ENCODE peak calls at places on chromosome 1, in four cellular contexts. E is uterus, O is cardiac fibroblast, B is astrocyte. W is an unnamed sample.

GRCh38 chr1:41020109-41020576 is 1.4 kb downstream of the SLFNL1 start:
- DNase-seq in E (no peak), O (no peak), B (no peak), W (no peak)

GRCh38 chr1:88698140-88698539 is 14.1 kb downstream of the PKN2 start:
- DNase-seq in E (no peak), O (peak), B (no peak), W (no peak)

GRCh38 chr1:216805233-216805632 is 82.0 kb upstream of the ESRRG start:
- DNase-seq in E (no peak), O (no peak), B (no peak), W (no peak)

GRCh38 chr1:57410532-57410931 is 13.3 kb downstream of the DAB1 start:
- DNase-seq in E (no peak), O (no peak), B (no peak), W (no peak)

GRCh38 chr1:155499953-155500621 is 62.5 kb downstream of the ASH1L start:
- DNase-seq in E (no peak), O (peak), B (no peak), W (peak)

GRCh38 chr1:235277709-235278108 is 50.3 kb downstream of the ARID4B start:
- DNase-seq in E (no peak), O (no peak), B (no peak), W (no peak)

GRCh38 chr1:207336559-207337467 is 15.3 kb downstream of the CD55 start:
- DNase-seq in E (no peak), O (no peak), B (peak), W (peak)

GRCh38 chr1:119396982-119397381 is 18.0 kb upstream of the HSD3B2 start:
- DNase-seq in E (no peak), O (no peak), B (no peak), W (no peak)

GRCh38 chr1:9842781-9843575 is 19.2 kb upstream of the CLSTN1 start:
- DNase-seq in E (no peak), O (peak), B (no peak), W (no peak)

GRCh38 chr1:43074244-43074643 is 97.8 kb downstream of the EBNA1BP2 start:
- DNase-seq in E (no peak), O (no peak), B (no peak), W (no peak)
- TF ChIP-seq CTCF in E (no peak), O (no peak), B (peak), W (no peak)

GRCh38 chr1:173126421-173126820 is 75.7 kb upstream of the TNFSF18 start:
- DNase-seq in E (no peak), O (no peak), B (no peak), W (no peak)

GRCh38 chr1:173127369-173128307 is 76.9 kb upstream of the TNFSF18 start:
- DNase-seq in E (no peak), O (no peak), B (no peak), W (no peak)

GRCh38 chr1:173122344-173122880 is 71.7 kb upstream of the TNFSF18 start:
- DNase-seq in E (no peak), O (peak), B (no peak), W (no peak)

GRCh38 chr1:173118404-173118803 is 67.7 kb upstream of the TNFSF18 start:
- DNase-seq in E (no peak), O (no peak), B (no peak), W (no peak)

GRCh38 chr1:173122958-173123852 is 72.5 kb upstream of the TNFSF18 start:
- DNase-seq in E (peak), O (peak), B (peak), W (no peak)
- H3K4me3 ChIP-seq in E (peak), O (no peak), B (peak), W (no peak)

GRCh38 chr1:157277281-157277680 is 139.1 kb upstream of the ETV3 start:
- DNase-seq in E (no peak), O (no peak), B (no peak), W (no peak)

GRCh38 chr1:157279157-157280140 is 141.3 kb upstream of the ETV3 start:
- DNase-seq in E (no peak), O (no peak), B (no peak), W (no peak)

GRCh38 chr1:157274698-157275534 is 136.7 kb upstream of the ETV3 start:
- DNase-seq in E (no peak), O (peak), B (peak), W (no peak)

GRCh38 chr1:157272899-157273774 is 134.9 kb upstream of the ETV3 start:
- DNase-seq in E (no peak), O (no peak), B (no peak), W (no peak)

DNA sequence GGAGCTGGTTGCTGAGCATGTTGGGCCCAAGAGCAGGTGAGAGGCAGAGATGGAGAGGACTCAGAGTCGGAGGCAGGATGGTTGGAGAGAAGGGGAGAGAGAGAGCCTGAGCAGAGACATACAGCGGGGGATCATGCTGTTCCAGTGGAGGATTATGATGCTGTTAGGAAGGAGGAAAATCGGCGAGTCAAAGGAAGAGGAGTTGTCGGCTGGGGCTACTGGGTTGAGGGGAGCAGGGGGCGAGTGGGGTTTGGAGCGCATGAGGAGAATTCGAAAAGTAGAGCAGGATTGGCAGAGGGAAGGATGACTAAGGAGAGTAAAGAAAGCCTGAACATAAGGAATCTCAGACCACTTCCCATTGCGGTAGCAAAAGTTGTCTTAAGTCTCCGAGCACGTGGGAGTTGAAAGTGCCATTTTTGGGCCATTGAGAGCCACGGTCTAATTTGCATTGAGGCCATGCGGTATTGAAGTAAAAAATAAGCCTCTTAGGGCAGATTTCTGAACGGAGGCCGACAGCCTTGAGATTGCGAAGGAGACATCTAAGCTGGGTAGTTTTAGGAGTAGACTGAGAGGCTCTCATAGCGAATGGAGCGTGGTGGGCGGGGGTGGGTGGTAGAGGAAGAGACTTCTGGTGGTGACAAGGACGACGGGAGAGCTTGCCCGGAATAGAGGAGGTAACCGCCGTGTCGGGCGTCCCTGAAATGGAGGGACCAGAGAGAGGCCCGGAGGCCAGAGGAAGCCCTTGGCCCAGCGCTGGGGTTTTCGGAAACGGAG is 140.4 kb upstream of the ETV3 start:
- DNase-seq in E (no peak), O (no peak), B (no peak), W (no peak)
- TF ChIP-seq CTCF in E (no peak), O (no peak), B (no peak), W (no peak)

GRCh38 chr1:65149753-65150463 is 1.9 kb downstream of the AK4 start:
- DNase-seq in E (no peak), O (no peak), B (no peak), W (no peak)
- H3K4me3 ChIP-seq in E (no peak), O (no peak), B (no peak), W (peak)